ENCODE peak calls at places on chromosomes 4 and X, in ten cellular contexts. One of them, this sample, is unnamed.

GRCh38 chr4:1748465-1748995 is 27.2 kb downstream of the TACC3 start:
- DNase-seq in activated CD4-positive, alpha-beta T cell treated with anti-CD3 and anti-CD28 coated beads, Interleukin-2, amount 10 ng/mL, durations not matched to agents 7 days and 5 days: peak; percentile 85
- DNase-seq in RPMI8226: peak; percentile 83
- DNase-seq in Calu3: peak; percentile 89
- DNase-seq in KBM-7: peak; percentile 85
- DNase-seq in activated CD8-positive, alpha-beta T cell treated with anti-CD3 and anti-CD28 coated beads for 36 hours: peak; percentile 94
- DNase-seq in ureter: peak; percentile 81
- DNase-seq in stimulated activated CD4-positive, alpha-beta T cell treated with anti-CD3 and anti-CD28 coated beads, Interleukin-2, amount 100 ng/mL, for 48 hours: peak; percentile 91
- DNase-seq in H4: peak; percentile 70
- DNase-seq in HuH-7: peak; percentile 96
- DNase-seq in this sample: no peak

GRCh38 chr4:88341227-88342192 is 37.1 kb upstream of the HERC6 start:
- DNase-seq in activated CD4-positive, alpha-beta T cell treated with anti-CD3 and anti-CD28 coated beads, Interleukin-2, amount 10 ng/mL, durations not matched to agents 7 days and 5 days: no peak
- DNase-seq in RPMI8226: no peak
- DNase-seq in Calu3: no peak
- DNase-seq in KBM-7: no peak
- DNase-seq in activated CD8-positive, alpha-beta T cell treated with anti-CD3 and anti-CD28 coated beads for 36 hours: no peak
- DNase-seq in ureter: no peak
- DNase-seq in stimulated activated CD4-positive, alpha-beta T cell treated with anti-CD3 and anti-CD28 coated beads, Interleukin-2, amount 100 ng/mL, for 48 hours: no peak
- DNase-seq in H4: peak; percentile 84
- DNase-seq in HuH-7: no peak
- DNase-seq in this sample: peak; percentile 47

GRCh38 chrX:44042124-44042523 is 68.9 kb upstream of the NDP start:
- DNase-seq in activated CD4-positive, alpha-beta T cell treated with anti-CD3 and anti-CD28 coated beads, Interleukin-2, amount 10 ng/mL, durations not matched to agents 7 days and 5 days: no peak
- DNase-seq in RPMI8226: no peak
- DNase-seq in Calu3: no peak
- DNase-seq in KBM-7: no peak
- DNase-seq in activated CD8-positive, alpha-beta T cell treated with anti-CD3 and anti-CD28 coated beads for 36 hours: no peak
- DNase-seq in ureter: no peak
- DNase-seq in stimulated activated CD4-positive, alpha-beta T cell treated with anti-CD3 and anti-CD28 coated beads, Interleukin-2, amount 100 ng/mL, for 48 hours: no peak
- DNase-seq in H4: no peak
- DNase-seq in HuH-7: no peak
- DNase-seq in this sample: peak; percentile 4

GRCh38 chr4:72319596-72319995 is 249.4 kb downstream of the ADAMTS3 start:
- DNase-seq in activated CD4-positive, alpha-beta T cell treated with anti-CD3 and anti-CD28 coated beads, Interleukin-2, amount 10 ng/mL, durations not matched to agents 7 days and 5 days: no peak
- DNase-seq in RPMI8226: no peak
- DNase-seq in Calu3: no peak
- DNase-seq in KBM-7: peak; percentile 83
- DNase-seq in activated CD8-positive, alpha-beta T cell treated with anti-CD3 and anti-CD28 coated beads for 36 hours: peak; percentile 1
- DNase-seq in ureter: no peak
- DNase-seq in stimulated activated CD4-positive, alpha-beta T cell treated with anti-CD3 and anti-CD28 coated beads, Interleukin-2, amount 100 ng/mL, for 48 hours: no peak
- DNase-seq in H4: peak; percentile 31
- DNase-seq in HuH-7: no peak
- DNase-seq in this sample: no peak

GRCh38 chr4:11724731-11725130 is 296.0 kb upstream of the HS3ST1 start:
- DNase-seq in activated CD4-positive, alpha-beta T cell treated with anti-CD3 and anti-CD28 coated beads, Interleukin-2, amount 10 ng/mL, durations not matched to agents 7 days and 5 days: no peak
- DNase-seq in RPMI8226: no peak
- DNase-seq in Calu3: no peak
- DNase-seq in KBM-7: no peak
- DNase-seq in activated CD8-positive, alpha-beta T cell treated with anti-CD3 and anti-CD28 coated beads for 36 hours: no peak
- DNase-seq in ureter: no peak
- DNase-seq in stimulated activated CD4-positive, alpha-beta T cell treated with anti-CD3 and anti-CD28 coated beads, Interleukin-2, amount 100 ng/mL, for 48 hours: no peak
- DNase-seq in H4: no peak
- DNase-seq in HuH-7: no peak
- DNase-seq in this sample: no peak

GRCh38 chr4:69524708-69525107 is 29.0 kb upstream of the UGT2B4 start:
- DNase-seq in activated CD4-positive, alpha-beta T cell treated with anti-CD3 and anti-CD28 coated beads, Interleukin-2, amount 10 ng/mL, durations not matched to agents 7 days and 5 days: no peak
- DNase-seq in RPMI8226: no peak
- DNase-seq in Calu3: no peak
- DNase-seq in KBM-7: no peak
- DNase-seq in activated CD8-positive, alpha-beta T cell treated with anti-CD3 and anti-CD28 coated beads for 36 hours: no peak
- DNase-seq in ureter: no peak
- DNase-seq in stimulated activated CD4-positive, alpha-beta T cell treated with anti-CD3 and anti-CD28 coated beads, Interleukin-2, amount 100 ng/mL, for 48 hours: no peak
- DNase-seq in H4: no peak
- DNase-seq in HuH-7: no peak
- DNase-seq in this sample: no peak

GRCh38 chr4:88008133-88008621 is 742 bp downstream of the PKD2 start:
- DNase-seq in activated CD4-positive, alpha-beta T cell treated with anti-CD3 and anti-CD28 coated beads, Interleukin-2, amount 10 ng/mL, durations not matched to agents 7 days and 5 days: peak; percentile 26
- DNase-seq in RPMI8226: peak; percentile 32
- DNase-seq in Calu3: peak; percentile 27
- DNase-seq in KBM-7: peak; percentile 39
- DNase-seq in activated CD8-positive, alpha-beta T cell treated with anti-CD3 and anti-CD28 coated beads for 36 hours: peak; percentile 21
- DNase-seq in ureter: no peak
- DNase-seq in stimulated activated CD4-positive, alpha-beta T cell treated with anti-CD3 and anti-CD28 coated beads, Interleukin-2, amount 100 ng/mL, for 48 hours: peak; percentile 12
- DNase-seq in H4: peak; percentile 24
- DNase-seq in HuH-7: peak; percentile 56
- DNase-seq in this sample: no peak

GRCh38 chrX:68912113-68912980 is 83.5 kb downstream of the EFNB1 start:
- DNase-seq in activated CD4-positive, alpha-beta T cell treated with anti-CD3 and anti-CD28 coated beads, Interleukin-2, amount 10 ng/mL, durations not matched to agents 7 days and 5 days: no peak
- DNase-seq in RPMI8226: no peak
- DNase-seq in Calu3: no peak
- DNase-seq in KBM-7: no peak
- DNase-seq in activated CD8-positive, alpha-beta T cell treated with anti-CD3 and anti-CD28 coated beads for 36 hours: no peak
- DNase-seq in ureter: no peak
- DNase-seq in stimulated activated CD4-positive, alpha-beta T cell treated with anti-CD3 and anti-CD28 coated beads, Interleukin-2, amount 100 ng/mL, for 48 hours: no peak
- DNase-seq in H4: no peak
- DNase-seq in HuH-7: no peak
- DNase-seq in this sample: no peak

GRCh38 chr4:26248647-26249046 is 72.2 kb upstream of the RBPJ start:
- DNase-seq in activated CD4-positive, alpha-beta T cell treated with anti-CD3 and anti-CD28 coated beads, Interleukin-2, amount 10 ng/mL, durations not matched to agents 7 days and 5 days: no peak
- DNase-seq in RPMI8226: peak; percentile 39
- DNase-seq in Calu3: no peak
- DNase-seq in KBM-7: no peak
- DNase-seq in activated CD8-positive, alpha-beta T cell treated with anti-CD3 and anti-CD28 coated beads for 36 hours: no peak
- DNase-seq in ureter: peak; percentile 54
- DNase-seq in stimulated activated CD4-positive, alpha-beta T cell treated with anti-CD3 and anti-CD28 coated beads, Interleukin-2, amount 100 ng/mL, for 48 hours: no peak
- DNase-seq in H4: peak; percentile 30
- DNase-seq in HuH-7: no peak
- DNase-seq in this sample: peak; percentile 67

GRCh38 chr4:151313306-151314028 is 11.9 kb downstream of the SH3D19 start:
- DNase-seq in activated CD4-positive, alpha-beta T cell treated with anti-CD3 and anti-CD28 coated beads, Interleukin-2, amount 10 ng/mL, durations not matched to agents 7 days and 5 days: no peak
- DNase-seq in RPMI8226: no peak
- DNase-seq in Calu3: peak; percentile 25
- DNase-seq in KBM-7: no peak
- DNase-seq in activated CD8-positive, alpha-beta T cell treated with anti-CD3 and anti-CD28 coated beads for 36 hours: no peak
- DNase-seq in ureter: no peak
- DNase-seq in stimulated activated CD4-positive, alpha-beta T cell treated with anti-CD3 and anti-CD28 coated beads, Interleukin-2, amount 100 ng/mL, for 48 hours: no peak
- DNase-seq in H4: no peak
- DNase-seq in HuH-7: no peak
- DNase-seq in this sample: no peak

GRCh38 chrX:72735561-72735960 is 21.5 kb upstream of the PHKA1 start:
- DNase-seq in activated CD4-positive, alpha-beta T cell treated with anti-CD3 and anti-CD28 coated beads, Interleukin-2, amount 10 ng/mL, durations not matched to agents 7 days and 5 days: no peak
- DNase-seq in RPMI8226: no peak
- DNase-seq in Calu3: no peak
- DNase-seq in KBM-7: no peak
- DNase-seq in activated CD8-positive, alpha-beta T cell treated with anti-CD3 and anti-CD28 coated beads for 36 hours: no peak
- DNase-seq in ureter: no peak
- DNase-seq in stimulated activated CD4-positive, alpha-beta T cell treated with anti-CD3 and anti-CD28 coated beads, Interleukin-2, amount 100 ng/mL, for 48 hours: no peak
- DNase-seq in H4: no peak
- DNase-seq in HuH-7: no peak
- DNase-seq in this sample: no peak

This sample was measured in AG09319.